ENCODE peak calls at places on chromosomes 13 and 19, in seven cellular contexts. Z is tibial nerve; R is CD8-positive, alpha-beta memory T cell; W is CD8-positive, alpha-beta T cell; Y is PC-9; Q is naive thymus-derived CD4-positive, alpha-beta T cell; J is astrocyte. A is an unnamed sample.

GRCh38 chr19:19064811-19065745 is 1.3 kb downstream of the SLC25A42 start:
- DNase-seq in R (no peak), Q (peak), W (peak), J (no peak), Z (no peak), Y (no peak), A (no peak)

GRCh38 chr13:27824121-27824520 is 31.8 kb downstream of the GSX1 start:
- DNase-seq in W (no peak), Z (no peak), Y (no peak), R (no peak), J (no peak), Q (no peak), A (no peak)

GRCh38 chr13:110373617-110374016 is 66.5 kb downstream of the COL4A2 start:
- DNase-seq in R (no peak), J (no peak), Y (no peak), Q (no peak), Z (no peak), W (no peak), A (no peak)

GRCh38 chr13:27176772-27177171 is 5.2 kb upstream of the USP12 start:
- DNase-seq in Z (no peak), Y (no peak), R (no peak), Q (no peak), J (no peak), W (no peak), A (no peak)

GRCh38 chr13:109784590-109785140 is 1.7 kb downstream of the IRS2 start:
- DNase-seq in Z (peak), J (peak), R (peak), W (peak), Y (peak), Q (peak), A (peak)

GRCh38 chr19:16608290-16608704 is 19.7 kb downstream of the MED26 start:
- DNase-seq in Z (peak), W (no peak), J (peak), R (no peak), Q (no peak), Y (no peak), A (no peak)

GRCh38 chr19:16898306-16899015 is 9.7 kb downstream of the F2RL3 start:
- DNase-seq in J (no peak), Y (no peak), Z (no peak), W (no peak), Q (no peak), R (no peak), A (no peak)

GRCh38 chr13:40408602-40409001 is 257.8 kb downstream of the FOXO1 start:
- DNase-seq in Z (no peak), W (no peak), R (no peak), J (peak), Q (no peak), Y (peak), A (no peak)

GRCh38 chr13:28528848-28529247 is 33.9 kb upstream of the FLT1 start:
- DNase-seq in J (no peak), Z (no peak), R (no peak), Y (no peak), Q (no peak), W (no peak), A (no peak)

GRCh38 chr13:41352935-41353801 is 42.1 kb downstream of the NAA16 start:
- DNase-seq in Q (peak), Y (peak), J (peak), R (peak), Z (peak), W (peak), A (peak)

GRCh38 chr19:11581740-11582139 is 4.3 kb upstream of the ACP5 start:
- DNase-seq in Z (no peak), Q (peak), Y (no peak), R (no peak), J (peak), W (peak), A (no peak)

GRCh38 chr13:109787135-109787954 is 962 bp upstream of the IRS2 start:
- DNase-seq in J (no peak), Z (no peak), R (peak), Y (peak), W (peak), Q (no peak), A (no peak)

GRCh38 chr13:27928353-27928804 is 8.6 kb downstream of the PDX1 start:
- DNase-seq in Q (no peak), W (no peak), J (no peak), Z (no peak), Y (no peak), R (no peak), A (no peak)

GRCh38 chr19:1979017-1979416 is 36.5 kb downstream of the BTBD2 start:
- DNase-seq in R (no peak), W (peak), Z (no peak), Y (no peak), Q (no peak), J (no peak), A (no peak)

GRCh38 chr13:101455863-101456262 is 3.4 kb downstream of the ITGBL1 start:
- DNase-seq in J (peak), Y (peak), R (no peak), Q (no peak), Z (no peak), W (no peak), A (no peak)

GRCh38 chr19:11355160-11356073 is at the start of gene PLPPR2:
- DNase-seq in Q (peak), W (peak), J (peak), Y (peak), Z (peak), R (peak), A (peak)

GRCh38 chr13:33446821-33447481 is 161.4 kb upstream of the STARD13 start:
- DNase-seq in J (no peak), W (no peak), Q (no peak), Z (no peak), Y (peak), R (no peak), A (no peak)

GRCh38 chr13:37109080-37109678 is 3.7 kb upstream of the CSNK1A1L start:
- DNase-seq in Q (no peak), J (peak), Y (no peak), R (no peak), W (no peak), Z (peak), A (no peak)

GRCh38 chr13:45242070-45242469 is 41.2 kb upstream of the KCTD4 start:
- DNase-seq in J (no peak), R (no peak), Q (no peak), Y (no peak), W (no peak), Z (no peak), A (no peak)

GRCh38 chr13:95641291-95641811 is 3.2 kb downstream of the DZIP1 start:
- DNase-seq in J (peak), Q (no peak), Z (no peak), Y (no peak), R (no peak), W (no peak), A (no peak)

GRCh38 chr13:102642475-102642874 is 45.7 kb downstream of the TPP2 start:
- DNase-seq in R (no peak), Z (no peak), W (no peak), J (peak), Q (no peak), Y (no peak), A (no peak)

GRCh38 chr19:35044317-35045117 is 3.0 kb downstream of the HPN start:
- DNase-seq in Q (peak), W (peak), J (no peak), Z (peak), R (peak), Y (no peak), A (peak)

GRCh38 chr19:33054623-33055022 is 10.1 kb downstream of the RHPN2 start:
- DNase-seq in W (no peak), J (no peak), Z (no peak), R (no peak), Y (peak), Q (no peak), A (no peak)

GRCh38 chr13:20684535-20684934 is 19.0 kb upstream of the IL17D start:
- DNase-seq in Z (no peak), Y (no peak), Q (no peak), J (peak), R (no peak), W (no peak), A (no peak)

GRCh38 chr19:30479657-30480056 is 107.5 kb downstream of the ZNF536 start:
- DNase-seq in J (no peak), Q (no peak), W (no peak), R (no peak), Z (no peak), Y (no peak), A (no peak)

GRCh38 chr19:14577885-14578427 is 4.9 kb upstream of the CLEC17A start:
- DNase-seq in Z (no peak), Y (no peak), W (no peak), R (no peak), J (no peak), Q (no peak), A (no peak)

GRCh38 chr19:46350029-46350757 is 3.3 kb downstream of the PPP5C start:
- DNase-seq in Z (no peak), Y (no peak), W (no peak), R (no peak), J (no peak), Q (no peak), A (no peak)
- H3K27ac ChIP-seq in Z (peak), Y (no peak), W (peak), R (peak), J (peak), Q (peak), A (peak)

GRCh38 chr19:44722131-44723121 is 23.5 kb downstream of the CEACAM16 start:
- DNase-seq in R (no peak), W (no peak), Q (no peak), Z (no peak), J (no peak), Y (no peak), A (no peak)
- H3K27ac ChIP-seq in R (no peak), W (no peak), Q (no peak), Z (no peak), J (no peak), Y (no peak), A (no peak)

GRCh38 chr19:56108447-56109195 is 12.5 kb downstream of the ZNF787 start:
- DNase-seq in J (no peak), Z (no peak), Y (peak), W (no peak), Q (no peak), R (no peak), A (no peak)
- H3K27ac ChIP-seq in J (no peak), Z (peak), Y (no peak), W (no peak), Q (no peak), R (no peak), A (no peak)

GRCh38 chr13:113402471-113403254 is 38.7 kb upstream of the GRTP1 start:
- DNase-seq in Q (no peak), Y (no peak), R (no peak), J (no peak), Z (no peak), W (no peak), A (no peak)
- H3K27ac ChIP-seq in Q (no peak), Y (no peak), R (no peak), J (no peak), Z (no peak), W (no peak), A (no peak)

DNA sequence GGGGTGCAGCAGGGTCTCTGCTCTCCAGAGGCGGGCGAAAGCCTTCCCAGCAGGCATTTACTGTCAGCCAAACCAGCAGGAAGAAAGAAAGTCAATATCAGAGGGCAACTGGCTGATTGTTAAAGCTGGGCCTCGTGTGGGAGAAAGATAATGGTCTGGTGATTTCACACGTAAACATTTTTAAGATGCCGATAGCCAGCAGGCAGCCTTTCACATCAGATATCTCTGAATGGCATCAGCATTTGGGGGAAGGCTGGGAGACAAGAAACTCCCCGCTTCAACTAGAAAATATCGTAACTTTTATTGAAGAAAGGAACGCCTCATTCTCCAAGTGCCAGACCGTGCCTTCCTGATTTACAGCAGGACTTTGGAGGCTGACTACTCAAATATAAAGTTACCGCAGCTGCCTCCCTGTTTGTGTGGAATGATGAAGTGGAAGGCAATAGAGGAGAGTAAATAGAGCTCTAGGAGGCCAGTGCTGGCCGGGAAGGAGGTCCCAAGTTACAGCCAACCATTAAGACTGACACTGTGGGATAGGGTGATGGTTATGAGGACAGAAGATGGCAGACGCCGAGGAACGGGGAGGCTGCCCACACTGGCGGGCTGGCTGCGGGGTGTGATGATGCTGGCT is 284.3 kb upstream of the MAB21L1 start:
- DNase-seq in Z (no peak), W (no peak), Q (no peak), Y (no peak), R (no peak), J (no peak), A (no peak)
- H3K27ac ChIP-seq in Z (no peak), W (no peak), Q (no peak), Y (no peak), R (no peak), J (no peak), A (no peak)

DNA sequence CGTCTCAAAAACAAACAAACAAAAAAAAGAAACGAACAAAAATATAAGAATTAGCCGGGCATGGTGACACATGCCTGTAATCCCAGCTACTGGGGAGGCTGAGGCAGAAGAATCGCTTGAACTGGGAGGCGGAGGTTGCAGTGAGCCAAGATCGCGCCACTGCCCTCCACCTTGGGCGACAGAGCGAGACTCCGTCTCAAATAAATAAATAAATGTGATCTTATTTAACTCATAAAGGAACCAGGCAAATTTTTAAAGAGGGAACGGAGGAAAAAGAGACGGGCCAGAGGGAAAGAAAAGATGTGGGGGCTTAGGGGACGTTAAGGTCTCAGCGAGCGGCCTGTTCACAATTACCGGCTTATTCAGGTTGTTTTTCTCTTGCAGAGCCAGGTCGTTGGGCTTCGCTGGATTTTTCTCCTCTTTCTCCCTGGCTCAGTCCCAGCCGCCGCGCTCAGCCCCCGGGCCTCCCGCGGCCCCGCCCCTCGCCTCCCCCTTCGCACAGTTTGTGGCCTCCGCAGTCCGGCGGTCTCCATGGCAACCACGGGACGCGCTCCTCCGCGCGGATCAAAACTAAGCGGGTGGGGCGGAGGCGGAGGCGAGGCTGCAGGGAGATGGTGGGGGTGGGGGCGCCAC is 2.8 kb upstream of the CCDC8 start:
- DNase-seq in J (peak), Y (no peak), W (no peak), R (no peak), Z (peak), Q (no peak), A (no peak)
- H3K27ac ChIP-seq in J (peak), Y (no peak), W (no peak), R (no peak), Z (peak), Q (no peak), A (no peak)

DNA sequence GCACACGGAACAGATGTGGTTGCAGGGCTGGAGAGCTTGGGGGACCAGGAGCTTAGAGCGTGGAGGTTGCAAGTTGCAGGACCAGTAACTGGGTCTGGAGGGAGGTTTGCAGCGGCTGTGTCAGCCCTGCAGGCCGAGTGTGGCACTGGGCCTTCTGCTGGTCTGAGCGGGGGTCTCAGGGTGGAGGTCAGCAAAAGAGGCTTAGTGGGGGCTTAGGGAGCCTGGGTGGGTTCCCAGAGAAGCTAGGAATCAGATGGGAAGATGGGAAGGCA is 5.8 kb upstream of the HCN2 start:
- DNase-seq in Z (no peak), Q (no peak), R (no peak), W (no peak), Y (no peak), J (no peak), A (no peak)
- H3K27ac ChIP-seq in Z (no peak), Q (no peak), R (no peak), W (no peak), Y (no peak), J (no peak), A (no peak)

GRCh38 chr13:30845297-30846214 is 60.5 kb upstream of the MEDAG start:
- DNase-seq in J (no peak), Y (no peak), W (no peak), R (no peak), Q (no peak), Z (no peak), A (no peak)
- H3K27ac ChIP-seq in J (peak), Y (no peak), W (no peak), R (no peak), Q (no peak), Z (peak), A (no peak)